ENCODE peak calls at places on chromosomes 1 and 21, in four cellular contexts. Z is tibial nerve, J is fibroblast of lung, Y is stomach. P is an unnamed sample. For H3K27me3, the result is how much of the 10 kb centered on the place peaks cover.

GRCh38 chr1:184049836-184050468 is 1.6 kb upstream of the TSEN15 start:
- DNase-seq in Z (no peak), J (no peak), Y (no peak), P (no peak)

GRCh38 chr1:90919900-90920299 is 101.9 kb downstream of the ZNF644 start:
- DNase-seq in Z (no peak), J (no peak), Y (no peak), P (no peak)

GRCh38 chr1:228219245-228219961 is 11.6 kb downstream of the OBSCN start:
- DNase-seq in Z (no peak), J (no peak), Y (no peak), P (no peak)

GRCh38 chr1:223344491-223344890 is 19.5 kb downstream of the SUSD4 start:
- DNase-seq in Z (no peak), J (no peak), Y (peak), P (no peak)

GRCh38 chr1:102732927-102733326 is 375.4 kb downstream of the COL11A1 start:
- DNase-seq in Z (no peak), J (no peak), Y (no peak), P (no peak)

GRCh38 chr1:184494929-184495328 is 108.1 kb downstream of the C1orf21 start:
- DNase-seq in Z (no peak), J (no peak), Y (no peak), P (no peak)

GRCh38 chr21:39392981-39393380 is 44.1 kb upstream of the HMGN1 start:
- DNase-seq in Z (no peak), J (no peak), Y (no peak), P (no peak)

GRCh38 chr1:176876966-176877515 is 287.5 kb downstream of the ASTN1 start:
- DNase-seq in Z (no peak), J (no peak), Y (no peak), P (no peak)

GRCh38 chr1:160777486-160778089 is 18.4 kb upstream of the LY9 start:
- DNase-seq in Z (no peak), J (no peak), Y (peak), P (peak)

GRCh38 chr1:39671793-39672550 is at the start of gene NT5C1A:
- DNase-seq in Z (no peak), J (no peak), Y (peak), P (peak)
- H3K27me3 ChIP-seq in Z (under half), J (under half), Y (under half), P (under half)

GRCh38 chr1:229884765-229885164 is 182.3 kb upstream of the GALNT2 start:
- DNase-seq in Z (no peak), J (no peak), Y (peak), P (no peak)

GRCh38 chr1:229879746-229880145 is 187.3 kb upstream of the GALNT2 start:
- DNase-seq in Z (no peak), J (no peak), Y (no peak), P (no peak)

GRCh38 chr1:229882621-229883020 is 184.4 kb upstream of the GALNT2 start:
- DNase-seq in Z (no peak), J (no peak), Y (no peak), P (no peak)

GRCh38 chr1:229883504-229884200 is 183.4 kb upstream of the GALNT2 start:
- DNase-seq in Z (no peak), J (no peak), Y (no peak), P (no peak)

DNA sequence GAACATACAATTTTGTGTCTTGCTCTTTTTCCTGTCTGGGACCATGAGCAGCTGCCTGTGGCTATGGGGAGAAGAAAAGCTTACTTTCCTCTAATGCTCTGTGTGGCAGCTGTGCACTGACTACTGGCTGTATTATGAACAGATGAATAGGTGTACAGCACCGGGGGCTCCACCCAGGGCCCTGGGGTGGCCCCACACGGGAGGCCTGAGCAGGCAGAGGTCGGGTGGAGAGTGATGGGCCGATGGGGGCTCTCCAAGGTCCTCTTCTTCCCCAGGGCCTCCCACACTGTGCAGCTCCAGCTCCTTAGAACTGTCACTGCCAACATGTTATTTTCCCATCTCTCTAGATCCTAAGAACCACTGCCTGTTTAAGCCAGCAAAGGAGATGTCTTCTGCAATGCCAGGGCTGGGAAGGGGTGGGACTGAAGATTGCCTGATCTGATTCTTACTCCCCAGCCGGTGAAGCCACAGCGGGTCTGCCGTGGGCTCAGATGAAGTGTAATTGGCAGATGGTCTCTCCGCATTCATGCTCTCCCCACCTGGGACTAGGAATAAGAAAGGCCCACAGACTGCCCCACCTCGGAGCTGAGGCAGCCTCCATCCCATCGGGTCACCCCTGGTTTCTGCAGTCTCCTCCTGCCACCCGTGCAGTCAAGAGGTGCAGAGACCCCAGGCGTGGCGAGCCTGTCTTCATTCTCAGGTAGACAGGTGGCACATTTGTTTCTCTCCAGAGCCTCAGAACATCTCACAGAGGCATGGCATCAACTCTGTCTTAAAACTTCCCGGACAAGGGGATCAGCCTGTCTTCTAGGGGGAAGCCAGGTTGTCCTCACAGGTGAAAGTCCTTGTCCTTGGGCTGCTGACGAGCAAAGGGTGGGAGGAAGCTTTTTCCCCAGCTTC is 186.5 kb upstream of the GALNT2 start:
- DNase-seq in Z (no peak), J (no peak), Y (no peak), P (no peak)
- H3K27me3 ChIP-seq in Z (under half), J (under half), Y (under half), P (under half)

DNA sequence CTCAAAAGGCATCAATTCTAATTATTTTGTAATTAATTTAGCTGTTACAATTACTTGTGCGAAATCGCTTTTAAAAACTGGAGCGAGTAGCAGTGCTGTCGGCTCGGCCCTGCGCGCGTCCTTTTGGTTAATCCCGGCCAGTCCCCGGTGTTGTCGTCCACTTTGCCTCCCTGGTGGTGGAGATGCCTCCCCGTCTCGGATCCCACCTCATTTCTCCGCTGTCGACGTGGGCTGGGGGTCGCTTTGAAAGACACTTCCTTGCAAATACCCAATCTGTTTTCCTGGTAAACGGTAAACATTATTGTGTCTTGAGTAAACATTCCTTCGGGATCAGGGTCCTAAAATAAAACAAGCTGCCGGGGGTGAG is 3.7 kb downstream of the FOXD3 start:
- DNase-seq in Z (no peak), J (peak), Y (no peak), P (no peak)
- H3K27me3 ChIP-seq in Z (under half), J (half or more), Y (half or more), P (half or more)

DNA sequence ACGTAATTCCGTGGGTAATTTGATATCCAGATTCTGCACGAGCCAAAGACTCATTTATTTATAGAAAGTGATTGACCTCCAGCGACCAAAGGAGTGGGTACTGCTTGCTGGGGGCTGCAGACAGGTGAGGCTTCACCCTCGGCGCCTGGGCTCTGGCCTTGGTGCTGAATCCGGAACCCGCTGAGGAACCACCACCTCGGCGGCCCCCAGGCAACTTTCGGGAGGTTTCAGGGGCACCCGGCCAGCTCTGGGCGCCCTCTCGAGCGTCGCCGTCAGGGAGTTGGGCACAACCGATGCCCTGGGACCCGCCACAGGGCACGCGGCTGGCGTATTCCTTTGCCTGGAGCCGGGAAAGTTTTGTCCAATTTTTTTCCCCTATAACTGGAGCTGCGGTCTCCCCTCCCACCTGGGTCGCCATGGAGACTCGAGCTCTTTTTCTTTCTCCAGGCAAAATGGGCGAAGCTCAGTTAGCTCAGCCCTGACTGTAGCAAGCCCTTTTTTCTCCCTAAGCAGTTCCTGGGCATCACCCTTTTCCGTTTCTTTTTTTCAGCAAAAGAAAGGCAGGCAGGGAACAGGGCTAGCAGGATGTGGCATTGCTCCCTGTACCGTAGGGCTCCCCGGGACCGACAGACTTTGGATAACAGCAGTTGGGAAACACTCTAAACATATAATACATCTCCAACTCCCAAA is 1.9 kb downstream of the KCNJ6 start:
- DNase-seq in Z (no peak), J (peak), Y (no peak), P (no peak)
- H3K27me3 ChIP-seq in Z (under half), J (under half), Y (under half), P (under half)

GRCh38 chr1:9198538-9199361 is 35.8 kb upstream of the H6PD start:
- DNase-seq in Z (no peak), J (peak), Y (no peak), P (no peak)
- H3K27me3 ChIP-seq in Z (under half), J (under half), Y (under half), P (under half)

GRCh38 chr21:36716836-36717235 is 17.9 kb downstream of the SIM2 start:
- DNase-seq in Z (no peak), J (no peak), Y (no peak), P (no peak)
- H3K27me3 ChIP-seq in Z (under half), J (under half), Y (under half), P (under half)

DNA sequence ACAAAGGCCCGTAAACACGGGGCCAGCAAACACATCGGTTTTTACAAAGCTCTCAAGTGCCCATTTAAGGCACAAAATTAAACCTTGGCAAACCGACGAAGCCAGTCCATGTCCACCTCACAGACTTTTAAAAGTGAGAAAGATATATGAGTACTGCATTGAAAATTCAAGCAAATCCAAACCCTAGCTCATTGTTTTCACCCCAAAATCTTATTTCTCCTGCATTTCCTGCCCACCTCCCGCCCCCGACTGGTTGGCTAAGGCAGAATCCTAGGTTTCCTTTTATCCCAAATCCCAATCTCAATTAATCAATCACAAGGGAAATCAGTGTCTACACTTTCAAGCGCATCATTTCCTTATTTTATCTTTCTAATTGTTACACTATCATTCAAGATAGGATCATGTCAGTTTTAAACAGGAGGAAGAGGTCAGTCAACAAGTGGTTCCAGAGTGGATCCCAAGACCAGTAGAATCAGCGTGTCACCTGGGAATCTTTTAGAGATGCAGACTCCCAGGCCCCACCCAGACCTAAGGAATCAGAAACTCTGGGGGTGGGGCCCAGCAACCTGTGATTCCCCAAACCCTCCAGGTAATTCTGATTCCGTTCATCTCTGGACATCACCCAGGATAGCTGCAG is 1.7 kb upstream of the GNG4 start:
- DNase-seq in Z (no peak), J (no peak), Y (no peak), P (no peak)
- H3K27me3 ChIP-seq in Z (under half), J (under half), Y (under half), P (under half)

GRCh38 chr1:111990026-111990877 is 784 bp upstream of the KCND3 start:
- DNase-seq in Z (no peak), J (no peak), Y (peak), P (no peak)
- H3K27me3 ChIP-seq in Z (under half), J (under half), Y (under half), P (under half)

DNA sequence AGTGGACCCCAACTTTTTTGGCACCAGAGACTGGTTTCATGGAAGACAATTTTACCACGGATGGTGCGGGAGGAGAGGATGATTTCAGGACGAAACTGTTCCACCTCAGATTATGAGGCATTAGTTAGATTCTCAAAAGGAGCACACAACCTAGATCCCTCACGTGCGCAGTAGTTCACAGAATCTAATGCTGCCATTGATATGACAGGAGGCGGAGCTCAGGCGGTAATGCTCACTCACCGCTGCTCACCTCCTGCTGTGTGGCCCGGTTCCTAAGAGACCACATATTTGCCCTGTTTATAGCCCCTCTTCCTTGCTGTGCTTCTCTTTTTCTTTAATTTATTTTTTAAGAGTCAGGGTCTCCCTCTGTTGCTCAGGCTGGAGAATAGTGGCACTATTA is 4.6 kb downstream of the NTRK1 start:
- DNase-seq in Z (no peak), J (no peak), Y (no peak), P (no peak)
- H3K27me3 ChIP-seq in Z (under half), J (under half), Y (under half), P (under half)